ENCODE peak calls at places on chromosomes 11 and 22, in four cellular contexts. Q, E, G and K are unnamed samples.

GRCh38 chr11:95734009-95734572 is 55.5 kb downstream of the FAM76B start:
- DNase-seq in Q (no peak), E (no peak), G (no peak), K (no peak)

GRCh38 chr22:48750282-48750681 is 1077.4 kb downstream of the BRD1 start:
- DNase-seq in Q (no peak), E (no peak), G (no peak), K (no peak)

GRCh38 chr11:69076129-69076791 is 27.5 kb downstream of the TPCN2 start:
- DNase-seq in Q (no peak), E (peak), G (peak), K (peak)

GRCh38 chr11:45463541-45463940 is 177.4 kb upstream of the SYT13 start:
- DNase-seq in Q (no peak), E (no peak), G (no peak), K (no peak)

GRCh38 chr11:69684651-69685050 is 9.5 kb upstream of the LTO1 start:
- DNase-seq in Q (no peak), E (no peak), G (no peak), K (no peak)

GRCh38 chr11:69862331-69862761 is 43.1 kb upstream of the FGF3 start:
- DNase-seq in Q (no peak), E (no peak), G (no peak), K (no peak)

GRCh38 chr22:19766506-19767426 is 6.2 kb downstream of the TBX1 start:
- DNase-seq in Q (no peak), E (peak), G (peak), K (no peak)

GRCh38 chr11:134581966-134582787 is 170.1 kb upstream of the B3GAT1 start:
- DNase-seq in Q (no peak), E (no peak), G (peak), K (no peak)

GRCh38 chr11:63534076-63534475 is 2.5 kb upstream of the PLAAT4 start:
- DNase-seq in Q (no peak), E (no peak), G (no peak), K (no peak)

GRCh38 chr11:13942908-13943505 is 19.5 kb upstream of the SPON1 start:
- DNase-seq in Q (no peak), E (peak), G (no peak), K (peak)

GRCh38 chr11:66328307-66329144 is 7.7 kb downstream of the RIN1 start:
- DNase-seq in Q (no peak), E (peak), G (peak), K (peak)

GRCh38 chr11:28743101-28743550 is 634.9 kb downstream of the METTL15 start:
- DNase-seq in Q (no peak), E (no peak), G (no peak), K (no peak)

GRCh38 chr11:6297831-6298230 is 22.5 kb downstream of the CAVIN3 start:
- DNase-seq in Q (no peak), E (no peak), G (no peak), K (peak)

GRCh38 chr11:22807855-22808558 is 21.6 kb downstream of the SVIP start:
- DNase-seq in Q (no peak), E (no peak), G (no peak), K (peak)

GRCh38 chr11:103397369-103397768 is 288.1 kb downstream of the DYNC2H1 start:
- DNase-seq in Q (no peak), E (no peak), G (no peak), K (no peak)

GRCh38 chr22:24189249-24190158 is 8.2 kb downstream of the SUSD2 start:
- DNase-seq in Q (no peak), E (peak), G (peak), K (peak)

GRCh38 chr11:36296925-36297604 is 977 bp downstream of the PRR5L start:
- DNase-seq in Q (no peak), E (peak), G (no peak), K (peak)

GRCh38 chr11:119671048-119671447 is 58.0 kb downstream of the NECTIN1 start:
- DNase-seq in Q (no peak), E (peak), G (no peak), K (peak)

GRCh38 chr22:35444685-35445399 is 44.9 kb downstream of the MCM5 start:
- DNase-seq in Q (no peak), E (no peak), G (no peak), K (no peak)

GRCh38 chr11:69879734-69880005 is 60.5 kb upstream of the FGF3 start:
- DNase-seq in Q (no peak), E (no peak), G (no peak), K (no peak)

GRCh38 chr11:17544181-17544622 is at the start of gene USH1C:
- DNase-seq in Q (no peak), E (no peak), G (no peak), K (no peak)

GRCh38 chr11:19559746-19560145 is 152.9 kb upstream of the NAV2 start:
- DNase-seq in Q (no peak), E (no peak), G (no peak), K (no peak)

GRCh38 chr11:68840661-68841653 is 759 bp downstream of the CPT1A start:
- DNase-seq in Q (no peak), E (no peak), G (peak), K (peak)

GRCh38 chr11:10042699-10043098 is 251.3 kb downstream of the SBF2 start:
- DNase-seq in Q (no peak), E (no peak), G (no peak), K (no peak)

GRCh38 chr22:17836977-17837742 is 62.9 kb upstream of the BID start:
- DNase-seq in Q (no peak), E (no peak), G (no peak), K (peak)
- TF ChIP-seq CTCF in Q (no peak), E (no peak), G (no peak), K (no peak)

GRCh38 chr22:38110008-38110862 is at the start of gene BAIAP2L2:
- DNase-seq in Q (no peak), E (no peak), G (no peak), K (no peak)
- H3K4me3 ChIP-seq in Q (no peak), E (no peak), G (no peak), K (no peak)

GRCh38 chr22:26669060-26669481 is 11.7 kb downstream of the MIAT start:
- DNase-seq in Q (no peak), E (peak), G (peak), K (peak)
- TF ChIP-seq CTCF in Q (no peak), E (peak), G (peak), K (peak)

GRCh38 chr11:100808904-100809491 is 121.9 kb downstream of the ARHGAP42 start:
- DNase-seq in Q (no peak), E (peak), G (no peak), K (peak)
- H3K4me3 ChIP-seq in Q (no peak), E (no peak), G (no peak), K (no peak)

GRCh38 chr11:83115551-83115950 is 41.4 kb upstream of the PCF11 start:
- DNase-seq in Q (no peak), E (peak), G (no peak), K (peak)
- TF ChIP-seq CTCF in Q (no peak), E (peak), G (no peak), K (no peak)

GRCh38 chr11:100683107-100683506 is 4.0 kb upstream of the ARHGAP42 start:
- DNase-seq in Q (no peak), E (no peak), G (no peak), K (no peak)

GRCh38 chr11:100680070-100680469 is 7.0 kb upstream of the ARHGAP42 start:
- DNase-seq in Q (no peak), E (no peak), G (no peak), K (no peak)

GRCh38 chr11:100682247-100682969 is 4.7 kb upstream of the ARHGAP42 start:
- DNase-seq in Q (no peak), E (no peak), G (no peak), K (peak)

GRCh38 chr11:100677796-100678195 is 9.3 kb upstream of the ARHGAP42 start:
- DNase-seq in Q (no peak), E (no peak), G (no peak), K (no peak)

GRCh38 chr11:100681064-100681502 is 6.0 kb upstream of the ARHGAP42 start:
- DNase-seq in Q (no peak), E (peak), G (peak), K (peak)
- H3K4me3 ChIP-seq in Q (no peak), E (no peak), G (no peak), K (no peak)

DNA sequence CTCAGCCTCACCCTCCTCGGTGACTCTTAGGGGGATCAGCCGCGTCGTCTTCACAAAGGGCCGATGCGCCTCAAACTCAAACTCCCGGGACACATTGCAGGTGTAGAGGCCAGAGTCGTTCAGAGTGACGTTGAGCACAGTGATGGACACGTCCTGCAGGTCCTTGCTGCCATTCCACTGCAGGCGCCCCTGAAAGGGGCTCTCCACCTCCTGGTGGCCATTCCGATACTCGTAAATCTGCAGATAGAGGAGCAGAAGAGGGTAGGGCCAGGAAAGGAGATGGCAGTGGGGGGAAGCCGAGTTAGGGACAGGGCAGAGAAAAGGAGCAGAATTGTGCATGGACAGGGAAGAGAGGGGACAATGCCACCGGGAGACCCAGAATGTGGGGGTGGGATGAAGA is 12.0 kb downstream of the SCN3B start:
- DNase-seq in Q (no peak), E (no peak), G (no peak), K (no peak)
- TF ChIP-seq CTCF in Q (no peak), E (no peak), G (no peak), K (no peak)

DNA sequence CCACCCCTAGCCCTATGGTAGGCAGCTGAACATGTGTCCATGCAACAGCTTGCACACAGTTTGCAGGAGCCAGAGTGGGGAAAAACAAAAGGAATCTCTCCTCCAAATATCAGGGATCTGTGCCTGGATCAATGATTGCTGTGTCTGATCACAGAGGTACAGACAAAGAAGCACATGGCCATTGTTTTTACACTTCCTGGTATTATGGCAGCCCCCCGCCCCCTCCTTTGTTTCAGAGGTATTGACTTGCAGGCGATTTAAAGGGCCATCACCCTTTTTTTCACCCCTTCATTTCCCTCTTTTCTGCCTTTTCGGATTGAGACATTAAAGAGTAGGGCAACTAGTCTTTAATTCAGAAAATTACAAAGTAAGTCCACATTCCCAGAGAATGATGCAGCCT is 453.0 kb upstream of the LUZP2 start:
- DNase-seq in Q (no peak), E (no peak), G (no peak), K (no peak)
- H3K4me3 ChIP-seq in Q (no peak), E (no peak), G (no peak), K (no peak)